ENCODE peak calls at places on chromosome 16, in nine cellular contexts. L is upper lobe of left lung, Y is PC-3, R is IMR-90, V is ovary, D is cardiac muscle cell, K is transverse colon, O is tibial artery, M is astrocyte of the spinal cord. B is an unnamed sample.
A peak's percentile ranks its signal among the peaks of the same experiment; 100 is the strongest.

GRCh38 chr16:15874745-15875314 is 13.6 kb downstream of the CEP20 start:
- DNase-seq in M (peak; percentile 72), L (no peak), R (peak; percentile 80), Y (peak; percentile 62), O (peak; percentile 66), V (peak; percentile 57), K (peak; percentile 53), D (peak; percentile 68), B (peak; percentile 78)

GRCh38 chr16:49181812-49182211 is 99.8 kb downstream of the CBLN1 start:
- DNase-seq in D (no peak), K (peak; percentile 57), V (no peak), M (no peak), L (no peak), R (no peak), Y (no peak), O (no peak), B (no peak)

GRCh38 chr16:30398660-30399434 is 3.6 kb downstream of the ZNF48 start:
- DNase-seq in Y (no peak), V (no peak), L (peak; percentile 55), K (no peak), R (no peak), O (no peak), M (no peak), D (no peak), B (no peak)

GRCh38 chr16:17930280-17930679 is 406.3 kb downstream of the NPIPA8 start:
- DNase-seq in O (no peak), V (no peak), M (no peak), D (no peak), K (no peak), Y (no peak), L (no peak), R (no peak), B (no peak)

GRCh38 chr16:29738514-29738913 is 7.3 kb downstream of the C16orf54 start:
- DNase-seq in O (no peak), K (peak; percentile 44), V (no peak), Y (no peak), D (no peak), M (no peak), R (no peak), L (no peak), B (peak; percentile 15)

GRCh38 chr16:68760671-68761275 is 23.7 kb downstream of the CDH1 start:
- DNase-seq in V (no peak), R (peak; percentile 13), M (no peak), Y (peak; percentile 71), K (peak; percentile 41), L (no peak), D (no peak), O (no peak), B (peak; percentile 95)

GRCh38 chr16:49343291-49343690 is 30.3 kb upstream of the C16orf78 start:
- DNase-seq in V (no peak), O (no peak), D (no peak), K (no peak), Y (no peak), R (no peak), L (no peak), M (no peak), B (no peak)

GRCh38 chr16:67396159-67396774 is 3.0 kb upstream of the TPPP3 start:
- DNase-seq in V (peak; percentile 60), M (peak; percentile 78), L (peak; percentile 91), D (peak; percentile 81), Y (peak; percentile 70), K (peak; percentile 92), R (peak; percentile 78), O (peak; percentile 76), B (peak; percentile 87)

GRCh38 chr16:20734056-20734455 is 7.6 kb downstream of the THUMPD1 start:
- DNase-seq in L (no peak), M (no peak), R (no peak), D (no peak), V (no peak), Y (no peak), O (no peak), K (no peak), B (no peak)

GRCh38 chr16:81717662-81718189 is 61.4 kb upstream of the PLCG2 start:
- DNase-seq in D (no peak), L (no peak), V (no peak), M (no peak), K (no peak), O (no peak), R (no peak), Y (no peak), B (no peak)

GRCh38 chr16:46745594-46745993 is 2.5 kb downstream of the MYLK3 start:
- DNase-seq in O (peak; percentile 23), R (no peak), M (no peak), K (no peak), V (no peak), D (no peak), Y (no peak), L (no peak), B (no peak)

GRCh38 chr16:46748775-46749705 is 896 bp upstream of the MYLK3 start:
- DNase-seq in K (no peak), R (no peak), L (no peak), Y (no peak), M (no peak), V (no peak), O (no peak), D (peak; percentile 92), B (no peak)

GRCh38 chr16:31471875-31472558 is at the start of gene TGFB1I1:
- DNase-seq in Y (peak; percentile 8), K (peak; percentile 68), L (peak; percentile 90), O (peak; percentile 92), R (peak; percentile 80), V (peak; percentile 86), D (peak; percentile 60), M (peak; percentile 92), B (peak; percentile 50)

GRCh38 chr16:68646948-68647659 is 2.0 kb downstream of the CDH3 start:
- DNase-seq in D (no peak), K (no peak), Y (peak; percentile 48), R (no peak), M (no peak), L (no peak), V (no peak), O (no peak), B (peak; percentile 31)

GRCh38 chr16:71693168-71693567 is 31.3 kb downstream of the PHLPP2 start:
- DNase-seq in L (no peak), V (no peak), D (no peak), M (no peak), K (no peak), R (no peak), O (no peak), Y (no peak), B (no peak)

GRCh38 chr16:20944861-20945390 is 44.4 kb downstream of the LYRM1 start:
- DNase-seq in L (no peak), R (peak; percentile 16), V (no peak), K (no peak), D (no peak), Y (peak; percentile 25), O (no peak), M (peak; percentile 13), B (peak; percentile 39)

GRCh38 chr16:4232541-4233386 is 9.1 kb downstream of the SRL start:
- DNase-seq in M (no peak), D (peak; percentile 61), K (no peak), V (no peak), R (no peak), O (no peak), Y (no peak), L (no peak), B (no peak)

DNA sequence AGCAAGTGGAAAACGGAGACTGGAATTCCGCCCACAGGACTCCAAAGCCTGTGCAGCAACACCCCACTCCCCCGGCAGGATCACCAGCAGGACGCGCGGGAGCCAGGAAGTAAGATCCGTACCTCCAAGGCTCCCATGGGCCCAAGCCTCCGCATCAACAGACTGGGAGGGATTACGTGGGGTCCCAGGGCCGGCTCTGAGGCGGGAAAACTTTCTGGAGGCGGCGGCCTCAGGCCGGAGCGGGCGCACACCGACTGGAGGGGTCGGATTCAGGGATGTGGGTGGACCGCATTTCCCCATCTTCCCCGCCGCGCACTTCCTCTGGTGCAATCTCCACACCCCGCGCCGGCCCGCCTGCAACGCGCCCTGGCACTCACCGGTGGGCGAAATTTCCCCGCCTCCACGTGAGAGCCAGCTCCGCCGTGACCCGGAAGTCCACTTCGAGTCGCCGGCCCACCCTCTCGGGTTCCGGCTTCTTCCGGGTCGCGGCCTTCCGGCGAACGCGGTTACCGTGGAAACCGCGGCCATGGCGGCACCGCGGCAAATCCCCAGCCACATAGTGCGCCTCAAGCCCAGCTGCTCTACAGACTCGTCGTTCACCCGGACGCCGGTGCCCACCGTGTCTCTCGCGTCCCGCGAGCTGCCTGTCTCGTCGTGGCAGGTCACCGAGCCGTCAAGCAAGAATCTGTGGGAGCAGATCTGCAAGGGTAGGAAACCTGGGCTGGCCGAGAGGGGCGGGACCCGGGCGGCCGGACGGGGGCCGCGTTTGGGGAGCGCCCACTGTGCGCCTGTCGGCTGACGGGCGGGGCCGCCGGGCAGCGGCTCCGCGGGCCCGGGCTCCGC is at the start of the genes IQCK and KNOP1:
- DNase-seq in V (peak; percentile 92), Y (peak; percentile 77), M (peak; percentile 87), R (peak; percentile 87), D (peak; percentile 95), O (peak; percentile 94), K (peak; percentile 90), L (peak; percentile 96), B (peak; percentile 88)
- TF ChIP-seq CTCF in V (peak; percentile 12), Y (no peak), M (no peak), R (peak; percentile 16), D (no peak), O (no peak), K (no peak), L (no peak), B (peak; percentile 16)

DNA sequence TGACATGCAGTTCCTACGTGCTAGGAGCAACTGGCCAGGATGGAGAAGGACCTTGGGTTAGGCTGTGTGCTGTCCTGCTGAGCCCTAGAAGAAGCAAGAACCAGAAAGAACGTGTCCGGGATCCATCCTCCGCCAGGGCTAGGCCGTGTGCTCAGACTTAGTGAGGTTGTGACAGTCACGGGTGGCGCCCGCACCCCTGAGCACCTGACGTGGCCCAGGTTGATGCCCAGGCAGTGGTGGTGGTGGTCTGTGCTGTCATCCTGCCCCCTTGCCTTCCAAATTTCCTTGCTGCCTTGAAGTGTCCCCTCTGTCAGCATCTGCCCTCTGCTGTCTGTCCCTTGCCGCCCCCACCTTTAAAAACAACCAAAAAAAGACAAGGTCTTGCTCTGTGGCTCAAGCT is 4.2 kb upstream of the GSE1 start:
- DNase-seq in M (no peak), Y (no peak), L (no peak), D (no peak), O (no peak), V (no peak), R (no peak), K (no peak), B (no peak)
- H3K4me3 ChIP-seq in M (no peak overlapping the region), Y (no peak overlapping the region), L (no peak overlapping the region), D (no peak overlapping the region), O (no peak overlapping the region), V (no peak overlapping the region), R (no peak overlapping the region), K (no peak overlapping the region), B (no peak overlapping the region)

GRCh38 chr16:88672776-88673175 is 9.9 kb upstream of the MVD start:
- DNase-seq in L (no peak), D (peak; percentile 48), K (no peak), O (no peak), R (no peak), V (no peak), Y (no peak), M (no peak), B (peak; percentile 30)
- TF ChIP-seq CTCF in L (no peak), D (peak; percentile 34), K (peak; percentile 33), O (no peak), R (peak; percentile 26), V (no peak), Y (peak; percentile 24), M (peak; percentile 38), B (peak; percentile 48)

DNA sequence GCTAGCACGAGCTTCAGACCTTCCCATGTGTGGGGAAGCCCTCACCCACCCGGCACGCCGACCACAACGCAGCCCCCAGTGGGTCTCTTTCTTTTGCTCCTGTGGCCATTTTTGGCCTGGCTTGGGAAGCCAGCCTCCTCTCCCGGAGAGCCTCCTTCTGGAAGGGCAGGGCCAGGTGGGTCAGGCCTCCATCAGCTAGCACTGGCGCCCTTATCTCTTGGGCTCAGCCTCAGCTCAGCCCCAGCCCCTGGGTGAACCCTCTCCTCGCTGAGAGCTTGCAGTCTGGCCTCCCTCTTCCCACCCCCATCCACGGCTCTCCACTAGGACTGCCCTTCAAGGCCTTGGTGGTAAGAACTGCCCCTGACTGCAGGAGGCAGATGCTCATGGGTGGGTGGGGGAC is 14.7 kb upstream of the JPH3 start:
- DNase-seq in R (no peak), L (no peak), D (no peak), V (no peak), K (no peak), O (no peak), Y (no peak), M (no peak), B (no peak)
- H3K4me3 ChIP-seq in R (no peak overlapping the region), L (no peak overlapping the region), D (no peak overlapping the region), V (no peak overlapping the region), K (no peak overlapping the region), O (no peak overlapping the region), Y (no peak overlapping the region), M (no peak overlapping the region), B (no peak overlapping the region)